ENCODE peak calls at places on chromosomes 2 and 18, in six cellular contexts. S is mesenchymal stem cell, I is IMR-90, T is H9, R is H1, A is trophoblast cell. O is an unnamed sample.

GRCh38 chr2:171410101-171410500 is 23.7 kb downstream of the METTL8 start:
- DNase-seq in T (no peak), I (peak), R (no peak), S (no peak), A (no peak), O (no peak)

GRCh38 chr2:84641016-84641415 is 124.7 kb downstream of the DNAH6 start:
- DNase-seq in T (no peak), A (no peak), S (no peak), I (no peak), R (no peak), O (no peak)

GRCh38 chr18:31302991-31303390 is 15.0 kb upstream of the DSG1 start:
- DNase-seq in R (no peak), A (peak), I (peak), T (no peak), S (peak), O (no peak)

GRCh38 chr2:175836361-175836760 is 165.7 kb downstream of the LNPK start:
- DNase-seq in A (no peak), R (no peak), S (no peak), I (no peak), T (no peak), O (no peak)

GRCh38 chr2:121196132-121196848 is 88.7 kb downstream of the TFCP2L1 start:
- DNase-seq in T (peak), S (no peak), I (no peak), A (no peak), R (no peak), O (no peak)

GRCh38 chr2:157190151-157190550 is 67.4 kb upstream of the GALNT5 start:
- DNase-seq in A (peak), S (peak), R (no peak), I (peak), T (no peak), O (no peak)

GRCh38 chr2:199439094-199439493 is 18.6 kb downstream of the SATB2 start:
- DNase-seq in R (no peak), T (no peak), A (no peak), I (no peak), S (no peak), O (no peak)

GRCh38 chr18:79786304-79786703 is 11.4 kb upstream of the KCNG2 start:
- DNase-seq in S (no peak), I (no peak), T (no peak), A (no peak), R (no peak), O (no peak)

GRCh38 chr18:1252936-1253335 is 348.3 kb downstream of the ADCYAP1 start:
- DNase-seq in I (no peak), R (no peak), A (no peak), S (no peak), T (no peak), O (no peak)

GRCh38 chr2:601806-602455 is 75.3 kb downstream of the TMEM18 start:
- DNase-seq in R (no peak), T (peak), I (no peak), A (no peak), S (no peak), O (no peak)

GRCh38 chr2:788227-789032 is 111.2 kb upstream of the TMEM18 start:
- DNase-seq in A (no peak), T (no peak), R (no peak), I (no peak), S (no peak), O (no peak)

GRCh38 chr2:157355618-157356017 is 30.0 kb upstream of the ERMN start:
- DNase-seq in S (peak), I (peak), A (peak), T (no peak), R (no peak), O (no peak)

GRCh38 chr2:217360781-217361485 is 501.1 kb upstream of the TNP1 start:
- DNase-seq in R (no peak), I (peak), A (peak), S (peak), T (no peak), O (no peak)

GRCh38 chr2:6667326-6667725 is 198.4 kb downstream of the CMPK2 start:
- DNase-seq in T (no peak), S (no peak), I (peak), A (peak), R (no peak), O (no peak)

GRCh38 chr2:234533631-234534030 is 36.8 kb upstream of the ARL4C start:
- DNase-seq in I (no peak), A (no peak), R (no peak), T (no peak), S (no peak), O (no peak)

GRCh38 chr2:7796200-7796563 is 879.0 kb downstream of the RNF144A start:
- DNase-seq in A (no peak), T (no peak), R (no peak), I (no peak), S (no peak), O (no peak)

GRCh38 chr2:152402780-152403388 is 67.9 kb downstream of the FMNL2 start:
- DNase-seq in A (no peak), T (no peak), R (no peak), S (no peak), I (no peak), O (no peak)

GRCh38 chr2:241636182-241636982 is 576 bp downstream of the THAP4 start:
- DNase-seq in R (no peak), T (peak), I (peak), S (peak), A (peak), O (peak)

GRCh38 chr2:231672617-231673347 is 35.5 kb upstream of the PTMA start:
- DNase-seq in S (peak), I (peak), R (no peak), T (peak), A (peak), O (no peak)

GRCh38 chr18:12911025-12911927 is 27.2 kb upstream of the PTPN2 start:
- DNase-seq in A (no peak), R (no peak), I (no peak), T (peak), S (no peak), O (no peak)

GRCh38 chr2:186690796-186691195 is 3.1 kb upstream of the FAM171B start:
- DNase-seq in S (no peak), T (no peak), I (peak), A (no peak), R (no peak), O (no peak)

GRCh38 chr18:48867978-48868377 is 82.8 kb downstream of the SMAD7 start:
- DNase-seq in I (no peak), A (no peak), S (no peak), T (no peak), R (no peak), O (no peak)

GRCh38 chr18:32530947-32531651 is 60.4 kb upstream of the GAREM1 start:
- DNase-seq in T (no peak), A (peak), S (peak), R (no peak), I (peak), O (no peak)

GRCh38 chr2:8641516-8641915 is 40.3 kb upstream of the ID2 start:
- DNase-seq in R (no peak), I (no peak), S (no peak), T (no peak), A (no peak), O (no peak)

GRCh38 chr2:240133401-240133800 is 2.7 kb downstream of the COPS9 start:
- DNase-seq in I (no peak), R (no peak), S (no peak), T (peak), A (no peak), O (no peak)

GRCh38 chr18:26746284-26747130 is 119.0 kb downstream of the AQP4 start:
- DNase-seq in S (peak), R (no peak), T (no peak), A (no peak), I (no peak), O (no peak)

GRCh38 chr2:208280933-208281332 is 14.9 kb downstream of the PIKFYVE start:
- DNase-seq in T (no peak), I (peak), R (no peak), A (no peak), S (peak), O (no peak)

GRCh38 chr2:121902171-121902591 is 146.7 kb downstream of the TSN start:
- DNase-seq in S (no peak), T (peak), R (no peak), A (no peak), I (peak), O (no peak)

GRCh38 chr2:235611756-235612155 is 117.9 kb downstream of the AGAP1 start:
- DNase-seq in I (no peak), A (no peak), T (no peak), S (no peak), R (no peak), O (no peak)

GRCh38 chr18:32771169-32771751 is 1.6 kb downstream of the KLHL14 start:
- DNase-seq in I (no peak), S (peak), A (no peak), R (no peak), T (peak), O (no peak)

GRCh38 chr2:232376260-232376659 is 2.3 kb upstream of the ALPP start:
- DNase-seq in T (no peak), R (no peak), A (peak), S (no peak), I (no peak), O (no peak)

GRCh38 chr2:12261993-12262680 is 454.6 kb upstream of the TRIB2 start:
- DNase-seq in R (peak), I (peak), S (no peak), T (no peak), A (no peak), O (no peak)

GRCh38 chr18:62066121-62066818 is 120.6 kb downstream of the PIGN start:
- DNase-seq in R (no peak), T (no peak), A (no peak), S (no peak), I (no peak), O (no peak)

GRCh38 chr2:96953611-96954489 is 32.5 kb downstream of the FAM178B start:
- DNase-seq in R (no peak), T (no peak), A (no peak), I (no peak), S (no peak), O (no peak)

GRCh38 chr2:168165418-168165817 is 82.0 kb downstream of the STK39 start:
- DNase-seq in S (no peak), I (no peak), R (no peak), T (no peak), A (no peak), O (no peak)

GRCh38 chr2:221602938-221603337 is 30.8 kb upstream of the EPHA4 start:
- DNase-seq in A (no peak), R (no peak), I (no peak), S (no peak), T (no peak), O (no peak)

GRCh38 chr2:37156071-37156856 is 516 bp downstream of the EIF2AK2 start:
- DNase-seq in R (no peak), T (peak), A (peak), S (peak), I (peak), O (no peak)

GRCh38 chr18:79950440-79951341 is 762 bp downstream of the SLC66A2 start:
- DNase-seq in A (peak), R (no peak), T (peak), S (peak), I (peak), O (no peak)

DNA sequence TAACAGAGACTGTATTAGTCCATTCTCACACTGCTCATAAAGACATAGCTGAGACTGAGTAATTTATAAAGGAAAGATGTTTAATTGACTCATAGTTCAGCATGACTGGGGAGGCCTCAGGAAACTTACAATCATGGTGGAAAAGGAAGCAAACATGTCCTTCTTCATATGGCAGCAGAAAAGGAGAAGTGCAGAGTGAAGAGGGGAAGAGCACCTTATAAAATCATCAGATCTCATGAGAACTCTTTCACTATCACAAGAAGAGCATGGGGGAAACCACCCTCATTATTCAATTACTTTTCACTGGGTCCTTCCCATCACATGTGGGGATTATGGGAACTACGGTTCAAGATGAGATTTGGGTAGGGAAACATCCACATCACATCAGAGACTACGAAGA is 43.0 kb upstream of the CAVIN2 start:
- DNase-seq in R (no peak), A (no peak), S (no peak), T (no peak), I (no peak), O (no peak)
- H3K4me2 ChIP-seq in R (no peak), A (no peak), S (no peak), T (no peak), I (no peak), O (no peak)

GRCh38 chr2:38627400-38627799 is 24.7 kb upstream of the HNRNPLL start:
- DNase-seq in I (no peak), T (no peak), A (no peak), S (no peak), R (no peak), O (no peak)
- H3K14ac ChIP-seq in I (no peak), T (no peak), A (no peak), S (no peak), R (no peak), O (no peak)

GRCh38 chr18:9353596-9353995 is 19.0 kb downstream of the TWSG1 start:
- DNase-seq in T (no peak), R (no peak), I (no peak), A (peak), S (no peak), O (no peak)
- H3K4me2 ChIP-seq in T (no peak), R (no peak), I (no peak), A (no peak), S (no peak), O (no peak)

GRCh38 chr2:48430528-48430927 is 99.4 kb upstream of the STON1 start:
- DNase-seq in S (no peak), R (no peak), I (no peak), T (no peak), A (no peak), O (no peak)
- H3K14ac ChIP-seq in S (no peak), R (no peak), I (no peak), T (no peak), A (no peak), O (no peak)

DNA sequence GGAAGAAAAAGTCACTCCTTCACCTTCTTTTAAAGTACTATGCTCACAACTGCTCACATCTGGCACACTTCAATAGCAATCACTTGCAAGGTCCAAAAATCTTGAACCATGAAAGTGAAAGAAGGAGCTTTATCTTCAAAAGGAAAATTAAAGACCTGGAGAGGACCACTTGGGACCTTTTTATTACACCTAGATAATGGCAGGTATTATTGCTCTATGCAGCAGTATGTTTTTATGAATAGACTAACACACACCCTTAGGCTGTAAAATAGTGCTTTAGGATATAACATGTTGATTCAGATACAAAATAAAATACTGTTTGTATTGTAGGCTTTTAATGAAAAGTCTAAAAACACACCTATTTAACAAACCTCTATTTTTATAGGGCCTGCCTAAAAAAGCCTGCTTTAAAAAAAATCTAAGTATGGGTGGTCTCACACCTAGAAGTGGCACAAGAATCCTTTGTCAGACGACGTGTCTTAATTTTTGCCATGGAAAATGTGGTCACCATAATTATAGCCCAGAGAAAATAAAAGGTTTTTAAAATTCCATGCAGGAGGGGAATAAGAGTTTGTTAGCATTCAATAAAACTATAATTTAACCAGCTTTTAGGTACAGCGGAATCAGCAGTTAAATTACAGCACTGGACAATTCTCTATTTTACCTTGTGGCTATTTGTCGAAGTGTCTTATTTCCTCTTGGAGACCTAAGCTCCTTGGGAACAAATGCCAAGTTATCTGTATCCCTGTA is 124.0 kb downstream of the BCL2 start:
- DNase-seq in R (no peak), S (no peak), T (no peak), A (no peak), I (no peak), O (no peak)
- H3K4me2 ChIP-seq in R (no peak), S (no peak), T (no peak), A (no peak), I (no peak), O (no peak)

GRCh38 chr18:56171854-56172253 is 466.5 kb downstream of the TXNL1 start:
- DNase-seq in A (no peak), I (no peak), R (no peak), S (no peak), T (no peak), O (no peak)

GRCh38 chr18:56176750-56177149 is 461.6 kb downstream of the TXNL1 start:
- DNase-seq in T (no peak), I (no peak), S (no peak), A (no peak), R (no peak), O (no peak)

GRCh38 chr18:56175309-56175708 is 463.1 kb downstream of the TXNL1 start:
- DNase-seq in I (no peak), A (no peak), R (no peak), T (no peak), S (no peak), O (no peak)

GRCh38 chr18:56173542-56174220 is 464.7 kb downstream of the TXNL1 start:
- DNase-seq in I (peak), A (no peak), S (no peak), R (no peak), T (no peak), O (no peak)

GRCh38 chr18:56172527-56172926 is 465.9 kb downstream of the TXNL1 start:
- DNase-seq in S (no peak), T (no peak), R (no peak), I (no peak), A (no peak), O (no peak)
- H3K14ac ChIP-seq in S (no peak), T (no peak), R (no peak), I (no peak), A (no peak), O (no peak)

DNA sequence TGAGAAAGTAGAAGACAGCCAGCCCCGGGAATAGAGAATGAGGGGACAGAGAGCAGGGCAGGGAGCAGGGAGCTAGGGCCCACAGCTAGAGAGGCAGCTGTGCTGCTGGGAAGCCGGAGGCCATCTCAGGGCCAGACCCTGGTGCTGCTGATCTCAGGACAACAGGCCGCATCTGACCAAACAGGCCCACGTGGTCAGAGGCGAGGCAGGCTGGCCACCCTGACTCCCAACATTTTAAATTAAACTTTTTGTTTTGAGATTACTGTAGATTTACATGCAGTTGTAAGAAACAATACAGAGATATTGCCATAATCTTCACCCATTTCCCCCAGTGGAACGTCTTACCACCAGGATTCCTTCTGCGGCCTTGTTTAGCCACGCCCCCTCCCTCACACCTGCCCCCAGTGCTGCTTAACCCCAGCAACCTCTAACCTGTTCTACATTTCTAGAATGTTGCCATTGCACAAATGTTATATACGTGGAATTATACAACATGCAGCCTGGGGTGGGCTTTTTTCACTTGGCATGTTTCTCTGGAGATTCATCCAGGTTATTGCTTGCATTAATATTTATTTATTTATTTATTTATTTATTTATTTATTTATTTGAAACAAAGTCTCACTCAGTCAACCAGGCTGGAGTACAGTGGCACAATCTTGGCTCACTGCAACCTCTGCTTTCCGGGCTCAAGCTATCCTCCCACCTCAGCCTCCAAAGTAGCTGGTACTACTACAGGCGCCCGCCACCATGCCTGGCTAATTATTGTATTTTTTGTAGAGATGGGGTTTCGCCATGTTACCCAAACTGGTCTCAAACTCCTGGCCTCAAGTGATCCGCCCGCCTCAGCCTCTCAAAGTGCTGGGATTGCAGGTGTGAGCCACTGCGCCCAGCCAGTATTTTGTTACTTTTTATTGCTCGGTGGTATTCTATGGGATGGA is 48.6 kb upstream of the GPR17 start:
- DNase-seq in I (no peak), S (no peak), T (no peak), A (peak), R (no peak), O (no peak)
- H3K4me2 ChIP-seq in I (no peak), S (no peak), T (no peak), A (no peak), R (no peak), O (no peak)

GRCh38 chr2:215777481-215778044 is 235.8 kb downstream of the MREG start:
- DNase-seq in R (no peak), S (no peak), A (no peak), T (no peak), I (no peak), O (no peak)

GRCh38 chr2:215772003-215772402 is 241.3 kb downstream of the MREG start:
- DNase-seq in A (no peak), I (peak), T (no peak), S (peak), R (no peak), O (no peak)

GRCh38 chr2:215773728-215774127 is 239.6 kb downstream of the MREG start:
- DNase-seq in S (peak), A (no peak), I (peak), T (no peak), R (no peak), O (no peak)

GRCh38 chr2:215772634-215773563 is 240.5 kb downstream of the MREG start:
- DNase-seq in T (no peak), S (no peak), R (no peak), A (no peak), I (no peak), O (no peak)

DNA sequence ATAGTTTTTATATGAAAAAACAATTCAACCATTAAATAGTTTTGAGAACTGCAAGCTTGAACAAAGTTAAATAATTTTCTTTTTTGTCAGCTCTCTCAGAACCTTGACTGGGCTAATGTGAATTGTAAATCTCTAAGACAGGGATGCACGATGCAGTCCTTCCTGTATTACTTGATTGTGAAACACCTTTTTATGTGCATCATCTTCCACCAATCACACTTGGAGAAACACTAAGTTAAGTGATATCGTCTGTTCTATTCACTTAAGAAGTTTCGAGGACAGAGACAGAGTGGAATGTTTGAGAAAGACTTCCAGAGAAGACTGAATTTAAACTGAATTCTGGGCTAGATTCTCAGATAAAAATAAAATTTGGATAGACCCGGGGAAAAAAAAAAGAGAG is 238.2 kb downstream of the MREG start:
- DNase-seq in I (no peak), T (no peak), R (no peak), A (no peak), S (peak), O (no peak)
- H3K14ac ChIP-seq in I (no peak), T (no peak), R (no peak), A (no peak), S (no peak), O (no peak)